ENCODE peak calls at places on chromosomes 12 and 14, in eight cellular contexts. O is thoracic aorta; E is T-helper 2 cell treated with Interferon-gamma antibody and Interleukin-4, amounts not matched to agents 5 μg/mL and 100 μg/mL, for 36 hours; A is HT-29; D is head of caudate nucleus; S is HFFc6; Q is T-helper 1 cell; T is CD4-positive, alpha-beta T cell. P is an unnamed sample.

GRCh38 chr14:65103150-65103760 is 938 bp upstream of the MAX start:
- DNase-seq in O (no peak), T (no peak), S (peak), A (peak), Q (no peak), D (no peak), E (no peak), P (peak)

GRCh38 chr14:76940057-76940456 is 88.5 kb downstream of the IRF2BPL start:
- DNase-seq in O (no peak), D (no peak), T (no peak), E (no peak), A (no peak), S (no peak), Q (no peak), P (no peak)

GRCh38 chr12:12874014-12874413 is 17.3 kb upstream of the GPRC5A start:
- DNase-seq in T (no peak), E (no peak), Q (no peak), S (no peak), A (peak), D (no peak), O (no peak), P (no peak)

GRCh38 chr14:74913986-74914573 is 9.0 kb downstream of the RPS6KL1 start:
- DNase-seq in O (no peak), S (peak), Q (no peak), E (no peak), A (peak), T (no peak), D (peak), P (peak)

GRCh38 chr14:43894534-43894933 is 612.5 kb downstream of the FSCB start:
- DNase-seq in S (no peak), D (no peak), T (no peak), O (no peak), Q (no peak), A (peak), E (no peak), P (no peak)

GRCh38 chr12:2324375-2324774 is 271.6 kb downstream of the CACNA1C start:
- DNase-seq in O (no peak), S (no peak), T (no peak), D (peak), Q (no peak), E (no peak), A (no peak), P (no peak)

GRCh38 chr12:52238206-52238840 is 5.3 kb downstream of the KRT7 start:
- DNase-seq in A (no peak), Q (no peak), S (no peak), D (no peak), T (no peak), O (no peak), E (no peak), P (no peak)

GRCh38 chr12:87678453-87678852 is 350.7 kb downstream of the C12orf50 start:
- DNase-seq in O (no peak), T (no peak), A (no peak), D (no peak), S (no peak), E (no peak), Q (no peak), P (no peak)

GRCh38 chr12:92719674-92720073 is 16.9 kb downstream of the PLEKHG7 start:
- DNase-seq in A (no peak), D (no peak), O (no peak), E (no peak), S (peak), T (no peak), Q (no peak), P (no peak)

GRCh38 chr14:51367600-51367931 is 127.5 kb downstream of the TMX1 start:
- DNase-seq in O (no peak), D (no peak), T (no peak), A (no peak), E (no peak), Q (no peak), S (peak), P (no peak)

GRCh38 chr12:78398750-78399149 is 465.8 kb upstream of the SYT1 start:
- DNase-seq in D (no peak), T (no peak), E (no peak), Q (no peak), O (no peak), A (no peak), S (no peak), P (no peak)

GRCh38 chr14:61192970-61193369 is 88.2 kb downstream of the TMEM30B start:
- DNase-seq in T (no peak), O (no peak), S (no peak), A (no peak), E (no peak), D (no peak), Q (no peak), P (no peak)

GRCh38 chr12:54740882-54741281 is 92.7 kb upstream of the DCD start:
- DNase-seq in T (no peak), A (no peak), Q (no peak), O (no peak), D (no peak), S (no peak), E (no peak), P (no peak)

GRCh38 chr14:21102472-21103164 is 1.8 kb downstream of the TMEM253 start:
- DNase-seq in A (no peak), E (no peak), S (no peak), Q (no peak), O (no peak), D (no peak), T (no peak), P (no peak)

GRCh38 chr12:10184261-10184843 is 5.5 kb downstream of the TMEM52B start:
- DNase-seq in O (no peak), D (no peak), A (no peak), E (no peak), Q (no peak), S (no peak), T (no peak), P (no peak)

GRCh38 chr14:60681271-60681670 is 32.0 kb upstream of the SIX1 start:
- DNase-seq in T (no peak), A (no peak), D (no peak), O (no peak), E (no peak), Q (no peak), S (no peak), P (no peak)

GRCh38 chr12:110790301-110790700 is 47.6 kb upstream of the PPP1CC start:
- DNase-seq in E (no peak), A (no peak), O (no peak), S (peak), D (no peak), T (no peak), Q (no peak), P (no peak)

GRCh38 chr14:81157431-81157830 is 63.3 kb downstream of the GTF2A1 start:
- DNase-seq in A (no peak), S (no peak), D (no peak), T (no peak), O (no peak), E (no peak), Q (no peak), P (no peak)

GRCh38 chr14:94346841-94347240 is 23.7 kb upstream of the SERPINA6 start:
- DNase-seq in T (no peak), S (no peak), E (no peak), O (no peak), D (no peak), A (no peak), Q (no peak), P (no peak)

GRCh38 chr14:98743536-98743935 is 528.5 kb downstream of the BCL11B start:
- DNase-seq in O (no peak), Q (no peak), D (no peak), T (no peak), E (no peak), S (no peak), A (no peak), P (no peak)

GRCh38 chr12:116927244-116927940 is 16.6 kb downstream of the FBXW8 start:
- DNase-seq in D (no peak), T (no peak), E (no peak), S (no peak), O (no peak), A (no peak), Q (no peak), P (no peak)